ENCODE peak calls at places on chromosomes 5 and 9, in nine cellular contexts. V is neural crest cell, W is SK-N-SH, K is cardiac muscle cell, G is right atrium auricular region, F is activated B cell treated with CpG ODN at 0.5 μM for 24 hours, D is testis, L is foreskin fibroblast, B is A549. X is an unnamed sample.

GRCh38 chr5:180785151-180785781 is 17.3 kb downstream of the MGAT1 start:
- DNase-seq in B (no peak), F (no peak), V (no peak), D (no peak), K (no peak), L (peak), W (no peak), G (no peak), X (no peak)

GRCh38 chr9:87796232-87796631 is 70.3 kb downstream of the CTSL start:
- DNase-seq in G (no peak), B (no peak), K (no peak), D (no peak), W (no peak), F (no peak), L (no peak), V (no peak), X (no peak)

GRCh38 chr5:59768204-59769040 is 125.1 kb downstream of the PDE4D start:
- DNase-seq in W (peak), V (peak), D (peak), G (peak), F (peak), B (no peak), K (peak), L (peak), X (peak)

GRCh38 chr5:179323026-179323571 is 22.2 kb downstream of the ADAMTS2 start:
- DNase-seq in F (no peak), B (no peak), G (no peak), K (no peak), W (peak), D (no peak), V (no peak), L (no peak), X (peak)

GRCh38 chr5:79456890-79457583 is 56.9 kb downstream of the HOMER1 start:
- DNase-seq in K (no peak), W (no peak), D (no peak), G (no peak), B (no peak), L (no peak), V (no peak), F (no peak), X (no peak)

GRCh38 chr5:139811076-139811607 is 15.5 kb downstream of the PSD2 start:
- DNase-seq in G (no peak), B (no peak), F (no peak), D (no peak), W (no peak), V (no peak), K (no peak), L (no peak), X (no peak)

GRCh38 chr5:111820072-111820471 is 63.1 kb upstream of the NREP start:
- DNase-seq in L (no peak), W (no peak), F (no peak), V (no peak), B (no peak), K (no peak), D (no peak), G (no peak), X (no peak)

GRCh38 chr9:38526571-38526970 is 93.8 kb downstream of the ANKRD18A start:
- DNase-seq in G (no peak), D (peak), V (no peak), K (no peak), F (no peak), B (no peak), W (no peak), L (no peak), X (no peak)

GRCh38 chr9:89477811-89478583 is 19.9 kb downstream of the SEMA4D start:
- DNase-seq in G (no peak), B (no peak), K (peak), L (no peak), W (no peak), V (no peak), D (peak), F (no peak), X (no peak)

GRCh38 chr9:104276709-104277245 is 182.7 kb downstream of the SMC2 start:
- DNase-seq in G (no peak), L (peak), F (no peak), B (no peak), D (no peak), W (no peak), K (no peak), V (no peak), X (no peak)

GRCh38 chr5:109195667-109196066 is 214.1 kb downstream of the PJA2 start:
- DNase-seq in D (no peak), G (no peak), L (no peak), F (no peak), B (no peak), W (no peak), V (no peak), K (no peak), X (no peak)

GRCh38 chr5:94693043-94693822 is 74.8 kb downstream of the SLF1 start:
- DNase-seq in G (no peak), D (no peak), W (peak), B (no peak), V (no peak), F (no peak), L (peak), K (peak), X (no peak)

GRCh38 chr5:2958976-2959375 is 207.5 kb upstream of the IRX2 start:
- DNase-seq in B (no peak), D (no peak), G (no peak), V (no peak), L (no peak), F (no peak), K (no peak), W (no peak), X (no peak)

GRCh38 chr5:56699588-56699987 is 115.8 kb upstream of the MAP3K1 start:
- DNase-seq in D (peak), L (no peak), K (no peak), F (no peak), V (no peak), G (no peak), W (no peak), B (no peak), X (no peak)

GRCh38 chr9:120186276-120186675 is 393.7 kb downstream of the CDK5RAP2 start:
- DNase-seq in G (no peak), V (no peak), W (no peak), B (no peak), F (no peak), K (no peak), L (no peak), D (no peak), X (no peak)

GRCh38 chr9:95363051-95363841 is 45.7 kb upstream of the FANCC start:
- DNase-seq in L (no peak), D (no peak), W (peak), F (no peak), B (no peak), V (no peak), G (no peak), K (no peak), X (no peak)

GRCh38 chr5:141915881-141916336 is 7.8 kb upstream of the DELE1 start:
- DNase-seq in G (no peak), F (no peak), W (no peak), K (peak), L (no peak), B (no peak), D (no peak), V (no peak), X (no peak)

GRCh38 chr5:176844706-176845391 is 34.5 kb downstream of the UNC5A start:
- DNase-seq in F (no peak), V (no peak), D (no peak), G (no peak), W (peak), K (peak), L (no peak), B (no peak), X (no peak)

GRCh38 chr9:133852476-133852875 is 114.3 kb upstream of the SARDH start:
- DNase-seq in W (no peak), L (no peak), G (no peak), D (no peak), F (no peak), B (no peak), V (no peak), K (no peak), X (no peak)

GRCh38 chr9:110919609-110920008 is 118.7 kb downstream of the LPAR1 start:
- DNase-seq in D (no peak), F (no peak), G (no peak), L (peak), W (no peak), K (no peak), B (peak), V (no peak), X (no peak)

GRCh38 chr5:136216230-136216629 is 23.3 kb upstream of the SMIM32 start:
- DNase-seq in L (no peak), D (no peak), W (no peak), G (no peak), B (no peak), F (no peak), K (no peak), V (no peak), X (no peak)

GRCh38 chr5:179374506-179375235 is 29.4 kb upstream of the ADAMTS2 start:
- DNase-seq in V (no peak), D (no peak), K (no peak), W (peak), L (no peak), G (no peak), F (no peak), B (no peak), X (no peak)

GRCh38 chr5:67983251-67983941 is 232.2 kb upstream of the PIK3R1 start:
- DNase-seq in F (no peak), D (no peak), B (no peak), W (no peak), V (no peak), K (no peak), L (peak), G (no peak), X (no peak)

GRCh38 chr5:131587541-131587940 is 47.5 kb downstream of the RAPGEF6 start:
- DNase-seq in K (no peak), B (no peak), L (peak), W (no peak), G (no peak), F (no peak), V (no peak), D (no peak), X (no peak)

GRCh38 chr9:120393386-120394057 is 186.4 kb downstream of the CDK5RAP2 start:
- DNase-seq in W (no peak), B (no peak), D (no peak), L (peak), K (no peak), F (no peak), V (no peak), G (no peak), X (no peak)

GRCh38 chr9:97930972-97931371 is 7.0 kb downstream of the HEMGN start:
- DNase-seq in W (no peak), V (no peak), D (no peak), K (no peak), B (no peak), F (no peak), L (no peak), G (no peak), X (no peak)

GRCh38 chr5:15131909-15132308 is 260.3 kb upstream of the ANKH start:
- DNase-seq in D (no peak), V (no peak), W (no peak), F (no peak), K (no peak), B (no peak), L (no peak), G (no peak), X (no peak)

GRCh38 chr9:113851359-113851758 is 24.8 kb upstream of the ZNF618 start:
- DNase-seq in L (no peak), K (no peak), V (no peak), W (no peak), B (no peak), D (no peak), G (no peak), F (no peak), X (no peak)

GRCh38 chr9:135520916-135521607 is at the start of gene LCN1:
- DNase-seq in K (no peak), D (no peak), L (no peak), F (no peak), G (no peak), B (no peak), W (no peak), V (no peak), X (peak)

GRCh38 chr9:116141864-116142561 is 11.6 kb upstream of the PAPPA start:
- DNase-seq in F (no peak), K (no peak), B (no peak), V (no peak), D (no peak), W (no peak), L (no peak), G (no peak), X (no peak)

GRCh38 chr5:34007116-34007674 is 655 bp downstream of the AMACR start:
- DNase-seq in D (peak), B (peak), V (no peak), F (no peak), K (peak), G (no peak), L (peak), W (peak), X (no peak)

GRCh38 chr5:82405166-82405565 is 127.0 kb upstream of the RPS23 start:
- DNase-seq in L (peak), G (no peak), V (no peak), F (no peak), K (no peak), D (no peak), B (no peak), W (no peak), X (no peak)

GRCh38 chr5:43073597-43074546 is 33.8 kb upstream of the ANXA2R start:
- DNase-seq in F (no peak), G (no peak), B (peak), V (no peak), D (peak), L (no peak), K (peak), W (peak), X (no peak)

GRCh38 chr5:134083517-134083916 is 31.0 kb upstream of the TCF7 start:
- DNase-seq in B (no peak), G (no peak), F (no peak), L (no peak), V (no peak), D (no peak), K (no peak), W (no peak), X (no peak)

GRCh38 chr5:73917433-73917832 is 291.4 kb downstream of the ARHGEF28 start:
- DNase-seq in G (no peak), L (no peak), D (peak), V (no peak), K (no peak), B (no peak), W (no peak), F (no peak), X (no peak)

GRCh38 chr9:87909310-87910041 is 8.3 kb upstream of the SPATA31C1 start:
- DNase-seq in D (no peak), F (no peak), V (no peak), W (no peak), G (no peak), L (no peak), K (no peak), B (peak), X (no peak)

GRCh38 chr9:97470076-97470475 is 31.4 kb upstream of the TMOD1 start:
- DNase-seq in L (no peak), K (peak), D (no peak), G (no peak), B (no peak), W (peak), F (no peak), V (no peak), X (no peak)

DNA sequence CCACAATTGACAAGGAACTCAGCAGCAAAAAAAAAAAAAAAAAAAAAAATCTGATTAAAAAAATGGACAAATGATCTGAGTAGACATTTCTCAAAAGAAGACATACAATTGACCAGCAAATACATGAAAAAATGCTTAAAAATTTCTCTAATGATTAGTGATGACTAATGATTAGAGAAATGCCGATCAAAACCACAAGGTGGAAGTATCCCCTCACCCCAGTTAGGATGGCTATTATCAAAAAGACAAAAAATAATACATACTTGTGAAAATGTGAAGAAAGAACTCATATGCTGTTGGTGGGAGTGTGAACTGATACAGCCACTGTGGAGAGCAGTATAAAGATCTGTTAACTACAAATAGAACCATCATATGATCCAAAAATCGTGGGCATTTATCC is 245.3 kb downstream of the OSTF1 start:
- DNase-seq in F (no peak), V (no peak), G (no peak), K (no peak), W (no peak), L (no peak), D (no peak), B (no peak), X (no peak)
- TF ChIP-seq CTCF in F (no peak), V (peak), G (no peak), K (no peak), W (no peak), L (no peak), D (peak), B (no peak), X (peak)

DNA sequence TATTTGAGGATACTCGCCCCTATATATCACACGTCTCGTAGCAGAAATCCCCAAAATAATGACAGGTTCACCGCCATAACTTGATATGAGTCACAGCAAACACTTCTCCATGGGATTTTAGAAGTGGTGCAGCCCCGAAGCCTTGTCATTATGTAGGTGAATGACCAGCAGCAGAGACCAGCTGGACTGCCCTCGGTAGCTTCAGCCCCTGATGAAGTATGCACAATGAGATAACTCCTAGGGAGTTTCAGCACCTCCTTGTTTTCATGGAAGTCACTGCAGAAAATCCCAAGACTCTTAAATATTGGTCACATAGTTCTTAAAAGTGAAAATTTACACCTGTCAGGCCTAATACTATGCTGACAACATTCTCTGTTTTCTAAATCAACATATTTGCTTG is 1.9 kb downstream of the CTNND2 start:
- DNase-seq in V (no peak), D (no peak), K (no peak), B (no peak), F (no peak), W (no peak), G (no peak), L (no peak), X (no peak)
- TF ChIP-seq CTCF in V (no peak), D (no peak), K (no peak), B (no peak), F (no peak), W (no peak), G (no peak), L (no peak), X (no peak)

DNA sequence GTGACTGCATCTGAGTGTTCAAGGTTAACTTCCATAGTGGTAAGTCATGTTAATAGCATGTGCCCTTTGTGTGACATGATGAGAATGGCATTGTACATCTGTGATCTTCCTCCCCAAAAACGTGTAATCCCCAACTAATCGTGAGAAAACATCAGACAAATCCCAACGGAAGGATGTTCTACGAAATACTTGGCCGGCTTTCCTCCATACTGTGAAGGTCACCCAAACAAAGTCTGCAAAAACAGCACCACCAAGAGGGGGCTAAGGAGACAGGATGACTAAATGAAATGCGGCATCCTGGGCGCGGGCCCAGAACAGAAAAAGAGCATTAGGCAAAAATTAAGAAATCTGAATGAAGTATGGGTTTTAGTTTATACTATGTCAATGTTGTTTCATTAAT is 81.8 kb downstream of the MED10 start:
- DNase-seq in G (no peak), L (no peak), K (no peak), D (no peak), V (no peak), W (no peak), B (no peak), F (no peak), X (no peak)
- TF ChIP-seq CTCF in G (no peak), L (no peak), K (no peak), D (no peak), V (no peak), W (no peak), B (no peak), F (no peak), X (no peak)

GRCh38 chr9:19108038-19108437 is 5.3 kb upstream of the HAUS6 start:
- DNase-seq in K (no peak), V (no peak), B (no peak), D (no peak), L (no peak), G (no peak), W (no peak), F (no peak), X (no peak)

GRCh38 chr9:19101203-19101602 is 1.5 kb downstream of the HAUS6 start:
- DNase-seq in K (no peak), V (no peak), G (no peak), W (no peak), L (no peak), B (no peak), F (no peak), D (no peak), X (no peak)

GRCh38 chr9:19104528-19105282 is 2.0 kb upstream of the HAUS6 start:
- DNase-seq in G (no peak), D (peak), B (no peak), F (no peak), V (no peak), L (no peak), W (no peak), K (no peak), X (no peak)

GRCh38 chr9:19102181-19102630 is 498 bp downstream of the HAUS6 start:
- DNase-seq in G (no peak), V (no peak), W (peak), B (peak), F (no peak), D (no peak), L (no peak), K (peak), X (peak)

GRCh38 chr9:19102631-19103345 is at the start of gene HAUS6:
- DNase-seq in F (peak), G (peak), W (peak), K (peak), L (peak), V (peak), D (peak), B (peak), X (peak)
- TF ChIP-seq CTCF in F (no peak), G (no peak), W (no peak), K (peak), L (peak), V (peak), D (peak), B (no peak), X (peak)

DNA sequence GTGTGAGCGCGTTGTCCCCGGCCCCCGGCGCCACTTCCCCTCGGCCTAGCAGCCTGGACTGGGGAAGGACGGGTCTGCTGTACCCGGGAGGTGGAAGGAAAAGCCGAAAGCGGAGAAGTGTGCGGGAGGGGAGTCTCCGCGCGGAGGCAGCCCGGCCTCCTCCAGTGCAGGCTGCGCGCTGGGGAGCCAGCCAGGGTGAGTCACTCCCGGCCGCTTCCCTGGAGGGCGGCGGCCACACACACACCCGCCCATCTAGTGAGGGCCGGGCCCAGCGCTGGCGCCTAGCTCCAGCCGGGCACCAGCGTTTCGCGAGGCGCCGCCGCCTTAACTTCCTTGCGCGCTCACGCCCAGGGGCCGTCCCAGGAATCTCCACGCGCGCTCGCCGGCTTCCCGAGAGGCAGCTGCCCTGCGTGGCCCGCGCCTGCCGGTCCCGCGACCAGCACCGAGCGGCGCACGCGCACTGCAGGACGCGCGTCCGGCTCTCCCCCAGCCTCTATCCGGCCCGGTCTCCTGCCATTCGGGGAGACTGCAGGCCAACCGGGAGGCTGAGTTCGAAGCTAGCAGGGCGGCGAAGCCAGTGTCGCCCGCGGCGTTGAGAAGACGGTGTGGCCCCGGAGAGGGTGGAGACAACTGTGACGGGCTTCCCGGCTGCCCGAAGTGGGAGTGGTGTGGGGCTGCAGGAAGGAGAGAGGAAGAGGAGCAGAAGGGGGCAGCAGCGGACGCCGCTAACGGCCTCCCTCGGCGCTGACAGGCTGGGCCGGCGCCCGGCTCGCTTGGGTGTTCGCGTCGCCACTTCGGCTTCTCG is at the start of gene JAK2:
- DNase-seq in G (peak), D (peak), W (peak), V (peak), B (peak), F (peak), K (peak), L (peak), X (peak)
- TF ChIP-seq CTCF in G (no peak), D (no peak), W (peak), V (peak), B (peak), F (no peak), K (peak), L (peak), X (no peak)

X was measured in mesothelial cell of epicardium.